ENCODE peak calls at places on chromosomes 1 and 21, in seven cellular contexts. T is A673, O is uterus, C is AG04450, Z is stomach, Q is neural progenitor cell, V is brain microvascular endothelial cell. F is an unnamed sample.

GRCh38 chr1:54927475-54928240 is 40.7 kb upstream of the DHCR24 start:
- DNase-seq in T (peak), C (no peak), Z (peak), Q (no peak), V (peak), O (no peak), F (peak)

GRCh38 chr1:156053770-156054499 is at the start of gene UBQLN4:
- DNase-seq in Z (peak), Q (peak), V (peak), C (no peak), T (peak), O (peak), F (peak)

GRCh38 chr1:10667815-10668214 is 128.6 kb downstream of the CASZ1 start:
- DNase-seq in Q (no peak), T (no peak), V (no peak), O (no peak), C (no peak), Z (no peak), F (no peak)

GRCh38 chr1:224544276-224544675 is 71.8 kb upstream of the CNIH3 start:
- DNase-seq in O (no peak), V (no peak), C (no peak), Q (no peak), Z (no peak), T (no peak), F (no peak)

GRCh38 chr1:155068599-155068998 is 5.1 kb downstream of the EFNA4 start:
- DNase-seq in Z (no peak), C (no peak), Q (no peak), O (no peak), T (no peak), V (no peak), F (no peak)

GRCh38 chr1:99570486-99571089 is 75.3 kb upstream of the PALMD start:
- DNase-seq in Z (no peak), O (no peak), C (no peak), T (no peak), V (no peak), Q (no peak), F (no peak)

GRCh38 chr1:150973258-150973825 is 1.3 kb downstream of the CERS2 start:
- DNase-seq in O (peak), T (no peak), V (no peak), Q (peak), Z (peak), C (no peak), F (no peak)

GRCh38 chr1:214551052-214551435 is 358 bp downstream of the PTPN14 start:
- DNase-seq in O (peak), T (peak), C (no peak), V (no peak), Z (peak), Q (peak), F (no peak)

GRCh38 chr1:91809267-91809666 is 76.7 kb downstream of the TGFBR3 start:
- DNase-seq in Z (no peak), O (no peak), C (no peak), T (no peak), V (peak), Q (no peak), F (no peak)

GRCh38 chr1:104797982-104798381 is 1048.3 kb downstream of the AMY1C start:
- DNase-seq in V (no peak), C (no peak), Q (no peak), Z (no peak), O (no peak), T (no peak), F (no peak)

GRCh38 chr1:76428027-76428426 is 353.5 kb downstream of the ST6GALNAC3 start:
- DNase-seq in Q (no peak), C (no peak), Z (no peak), O (no peak), T (no peak), V (no peak), F (no peak)

GRCh38 chr1:162562452-162562828 is 918 bp downstream of the UAP1 start:
- DNase-seq in V (no peak), Z (no peak), Q (no peak), O (no peak), C (no peak), T (peak), F (no peak)

GRCh38 chr21:17733209-17733608 is 85.9 kb downstream of the C21orf91 start:
- DNase-seq in Q (no peak), T (no peak), V (no peak), O (no peak), Z (no peak), C (no peak), F (no peak)

GRCh38 chr1:113976609-113977278 is 2.5 kb upstream of the OLFML3 start:
- DNase-seq in Z (no peak), Q (peak), O (no peak), C (no peak), V (peak), T (peak), F (no peak)

GRCh38 chr1:245609354-245609753 is 454.6 kb downstream of the KIF26B start:
- DNase-seq in Q (no peak), C (no peak), V (no peak), Z (no peak), T (no peak), O (no peak), F (peak)
- TF ChIP-seq CTCF in Q (no peak), C (no peak), V (no peak), Z (no peak), T (no peak), O (no peak), F (no peak)

GRCh38 chr1:12153181-12153785 is 13.5 kb upstream of the TNFRSF1B start:
- DNase-seq in Z (peak), V (peak), T (no peak), C (peak), Q (no peak), O (no peak), F (no peak)

GRCh38 chr1:12149791-12150175 is 17.0 kb upstream of the TNFRSF1B start:
- DNase-seq in O (no peak), Q (no peak), C (no peak), Z (no peak), T (no peak), V (no peak), F (no peak)

GRCh38 chr1:12150456-12151200 is 16.2 kb upstream of the TNFRSF1B start:
- DNase-seq in Q (no peak), Z (no peak), C (no peak), O (no peak), V (no peak), T (no peak), F (no peak)

GRCh38 chr1:12152106-12152891 is 14.5 kb upstream of the TNFRSF1B start:
- DNase-seq in Q (no peak), Z (no peak), C (no peak), V (no peak), T (no peak), O (no peak), F (no peak)

GRCh38 chr1:12151465-12151864 is 15.3 kb upstream of the TNFRSF1B start:
- DNase-seq in V (no peak), Z (no peak), Q (no peak), O (no peak), C (no peak), T (no peak), F (no peak)
- TF ChIP-seq CTCF in V (no peak), Z (no peak), Q (no peak), O (no peak), C (no peak), T (no peak), F (no peak)

DNA sequence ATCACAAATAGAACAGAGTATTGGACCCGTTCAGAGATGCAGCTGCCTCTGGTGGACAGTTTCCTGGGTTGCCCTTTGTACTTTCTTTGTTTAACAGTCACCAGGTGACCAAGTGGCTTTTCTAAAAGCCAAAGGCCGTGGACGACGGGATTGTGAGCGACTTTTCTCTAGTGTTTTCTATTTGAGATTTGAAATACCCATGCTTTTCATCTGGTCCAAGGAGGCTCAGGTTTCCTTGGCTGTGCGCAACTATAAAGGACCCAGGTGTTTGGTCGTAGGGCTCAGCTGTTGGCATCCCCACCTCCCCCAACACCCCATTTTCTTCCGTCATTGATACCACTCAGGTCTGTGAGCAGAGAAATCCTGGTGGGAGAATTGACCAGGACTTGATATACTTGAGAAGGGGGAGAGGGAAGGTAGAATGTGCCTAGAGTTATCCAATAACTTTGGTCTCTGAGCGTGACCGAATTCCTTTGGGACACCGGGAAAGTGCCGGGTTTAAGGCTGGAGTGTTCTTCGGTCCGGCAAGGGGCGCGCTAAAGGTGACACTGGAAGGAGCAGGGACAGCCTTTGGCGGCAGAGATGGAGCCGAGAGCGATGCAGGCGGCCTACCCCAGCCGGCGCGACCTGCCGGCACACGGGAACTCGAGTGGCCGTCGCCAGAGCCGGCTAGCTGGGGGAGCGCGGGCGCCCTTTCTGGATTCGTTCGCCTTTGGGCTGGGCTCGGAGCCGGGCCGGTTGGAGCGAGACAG is 83.4 kb upstream of the BMP8A start:
- DNase-seq in Q (peak), V (no peak), O (no peak), C (no peak), Z (no peak), T (no peak), F (no peak)
- TF ChIP-seq CTCF in Q (peak), V (peak), O (no peak), C (no peak), Z (no peak), T (no peak), F (peak)

DNA sequence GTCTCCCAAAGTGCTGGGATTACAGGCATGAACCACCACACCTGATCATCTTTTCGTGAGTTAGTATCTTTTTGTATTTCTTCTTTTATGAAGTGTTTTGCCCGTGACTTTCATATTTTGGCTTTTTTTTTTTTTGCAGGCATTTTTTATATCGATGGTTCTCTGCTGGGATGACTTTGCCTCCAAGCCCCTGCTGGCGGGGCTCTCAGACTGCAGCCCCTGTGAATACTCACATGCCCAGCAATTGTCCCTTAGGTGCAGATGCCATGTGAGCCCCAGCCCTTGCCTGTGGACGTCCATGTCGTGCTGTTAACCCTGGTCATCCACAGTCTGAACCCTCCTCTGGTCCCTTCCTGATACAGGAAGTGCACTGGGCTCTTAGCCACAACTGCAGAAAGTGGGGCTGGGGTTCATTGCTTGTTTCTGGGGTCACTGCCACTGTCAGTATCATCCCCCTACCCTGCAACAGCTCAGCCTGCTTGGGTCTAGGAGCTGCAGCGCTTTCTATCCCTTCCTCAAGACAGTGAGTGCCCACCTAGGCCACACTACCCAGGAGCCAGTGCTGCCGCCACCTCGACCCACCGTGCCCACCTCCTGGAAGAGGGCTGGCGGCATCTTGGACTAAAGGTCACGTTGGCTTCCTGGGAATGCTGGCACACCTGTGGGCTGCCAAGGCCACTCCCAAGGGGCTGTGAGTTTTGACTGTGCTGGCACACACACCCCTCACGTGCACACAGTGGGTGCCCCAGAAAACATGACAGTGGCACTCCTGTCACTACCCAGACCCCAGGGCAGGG is 21.9 kb downstream of the CRYAA start:
- DNase-seq in V (no peak), Z (no peak), C (no peak), O (peak), Q (no peak), T (no peak), F (no peak)
- TF ChIP-seq CTCF in V (peak), Z (no peak), C (no peak), O (no peak), Q (no peak), T (no peak), F (no peak)

GRCh38 chr1:118717893-118718292 is 270.2 kb downstream of the TBX15 start:
- DNase-seq in C (no peak), T (no peak), Z (no peak), V (no peak), Q (no peak), O (no peak), F (no peak)

GRCh38 chr1:118711356-118711755 is 276.8 kb downstream of the TBX15 start:
- DNase-seq in Q (peak), T (no peak), V (no peak), Z (no peak), O (no peak), C (no peak), F (no peak)

DNA sequence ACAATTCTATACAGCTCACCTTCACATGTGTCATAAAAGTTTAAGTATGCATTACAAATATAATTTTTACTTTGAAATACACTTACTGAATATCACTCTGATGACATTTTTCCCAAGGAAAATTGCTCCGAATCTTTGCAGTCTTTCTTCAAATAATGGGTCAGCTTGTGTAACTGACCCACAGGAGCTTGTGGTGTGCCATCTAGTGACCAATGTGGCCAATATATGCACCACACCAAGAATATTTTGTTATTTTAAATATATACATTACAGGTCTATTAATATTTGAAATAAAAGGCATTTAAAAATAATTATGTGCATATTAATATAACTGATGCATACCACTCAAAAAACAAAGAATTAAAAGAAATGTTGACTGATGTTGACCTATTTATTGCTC is 271.4 kb downstream of the TBX15 start:
- DNase-seq in C (no peak), Q (peak), V (no peak), Z (no peak), T (no peak), O (no peak), F (peak)
- TF ChIP-seq CTCF in C (no peak), Q (peak), V (no peak), Z (peak), T (no peak), O (no peak), F (peak)

GRCh38 chr1:245380790-245381535 is 226.2 kb downstream of the KIF26B start:
- DNase-seq in O (no peak), V (no peak), Q (peak), C (no peak), T (no peak), Z (no peak), F (no peak)
- TF ChIP-seq CTCF in O (no peak), V (peak), Q (peak), C (peak), T (peak), Z (peak), F (no peak)

GRCh38 chr1:219805191-219805590 is 123.2 kb downstream of the SLC30A10 start:
- DNase-seq in T (no peak), Q (no peak), C (no peak), O (no peak), V (peak), Z (no peak), F (no peak)
- TF ChIP-seq CTCF in T (peak), Q (no peak), C (peak), O (no peak), V (peak), Z (no peak), F (peak)

GRCh38 chr1:219503549-219503948 is 109.4 kb downstream of the ZC3H11B start:
- DNase-seq in Q (no peak), V (no peak), T (no peak), Z (no peak), C (no peak), O (no peak), F (no peak)
- TF ChIP-seq CTCF in Q (no peak), V (no peak), T (no peak), Z (no peak), C (no peak), O (no peak), F (no peak)